ENCODE peak calls at places on chromosomes 7 and 10, in ten cellular contexts. V is K562, R is body of pancreas, E is IMR-90, S is breast epithelium, N is uterus, C is prostate gland, X is Peyer's patch, L is esophagus muscularis mucosa, Q is A549. U is an unnamed sample.

GRCh38 chr7:77697535-77697831 is 1.2 kb downstream of the RSBN1L start:
- DNase-seq in V (no peak), R (no peak), E (no peak), S (no peak), N (no peak), C (no peak), X (peak; percentile 75), L (no peak), Q (no peak), U (peak; percentile 47)

GRCh38 chr7:30594540-30595460 is at the start of gene GARS1:
- DNase-seq in V (peak; percentile 77), R (peak; percentile 89), E (peak; percentile 92), S (peak; percentile 80), N (peak; percentile 84), C (peak; percentile 83), X (peak; percentile 95), L (peak; percentile 97), Q (peak; percentile 75), U (peak; percentile 76)

GRCh38 chr7:14995774-14996173 is 93.2 kb upstream of the DGKB start:
- DNase-seq in V (no peak), R (no peak), E (no peak), S (no peak), N (no peak), C (no peak), X (no peak), L (no peak), Q (no peak), U (no peak)

GRCh38 chr7:95608344-95609173 is 12.2 kb upstream of the PDK4 start:
- DNase-seq in V (peak; percentile 15), R (peak; percentile 93), E (peak; percentile 93), S (peak; percentile 93), N (peak; percentile 97), C (peak; percentile 75), X (peak; percentile 97), L (peak; percentile 98), Q (peak; percentile 61), U (peak; percentile 96)

GRCh38 chr10:117804470-117805011 is 242.2 kb downstream of the RAB11FIP2 start:
- DNase-seq in V (no peak), R (no peak), E (no peak), S (no peak), N (no peak), C (peak; percentile 12), X (peak; percentile 85), L (no peak), Q (no peak), U (no peak)

GRCh38 chr7:151423226-151423625 is 13.4 kb upstream of the WDR86 start:
- DNase-seq in V (no peak), R (no peak), E (no peak), S (no peak), N (no peak), C (no peak), X (no peak), L (no peak), Q (no peak), U (no peak)

GRCh38 chr7:103439661-103440060 is 6.3 kb downstream of the SLC26A5 start:
- DNase-seq in V (no peak), R (no peak), E (no peak), S (no peak), N (no peak), C (no peak), X (no peak), L (no peak), Q (no peak), U (no peak)

GRCh38 chr7:2384354-2385243 is 18.8 kb upstream of the CHST12 start:
- DNase-seq in V (no peak), R (no peak), E (no peak), S (no peak), N (no peak), C (no peak), X (no peak), L (no peak), Q (no peak), U (no peak)

GRCh38 chr10:618229-618989 is 71.1 kb downstream of the DIP2C start:
- DNase-seq in V (no peak), R (no peak), E (no peak), S (no peak), N (no peak), C (no peak), X (no peak), L (no peak), Q (no peak), U (peak; percentile 86)

GRCh38 chr7:33076737-33077136 is 14.2 kb upstream of the NT5C3A start:
- DNase-seq in V (no peak), R (no peak), E (no peak), S (no peak), N (no peak), C (no peak), X (no peak), L (no peak), Q (no peak), U (no peak)

GRCh38 chr7:137363683-137364082 is 20.1 kb upstream of the PTN start:
- DNase-seq in V (no peak), R (no peak), E (no peak), S (no peak), N (no peak), C (no peak), X (no peak), L (no peak), Q (no peak), U (no peak)
- TF ChIP-seq POLR2A in V (no peak), R (no peak), E (no peak), S (no peak), N (no peak), C (no peak), X (no peak), L (no peak), Q (no peak), U (no peak)

GRCh38 chr7:99312316-99313203 is 13.1 kb upstream of the ARPC1A start:
- DNase-seq in V (peak; percentile 81), R (peak; percentile 80), E (peak; percentile 52), S (peak; percentile 52), N (peak; percentile 50), C (peak; percentile 66), X (peak; percentile 92), L (peak; percentile 94), Q (peak; percentile 75), U (no peak)
- H3K27ac ChIP-seq in V (no peak overlapping the region), R (no peak overlapping the region), E (no peak overlapping the region), S (no peak overlapping the region), N (no peak overlapping the region), C (no peak overlapping the region), X (no peak overlapping the region), L (no peak overlapping the region), Q (peak overlapping the region; percentile 32), U (no peak overlapping the region)

GRCh38 chr10:69800665-69801064 is 1.0 kb upstream of the COL13A1 start:
- DNase-seq in V (no peak), R (no peak), E (no peak), S (no peak), N (no peak), C (no peak), X (no peak), L (no peak), Q (no peak), U (no peak)

GRCh38 chr10:69801094-69801433 is 642 bp upstream of the COL13A1 start:
- DNase-seq in V (peak; percentile 70), R (peak; percentile 54), E (peak; percentile 55), S (peak; percentile 26), N (no peak), C (no peak), X (peak; percentile 62), L (no peak), Q (peak; percentile 88), U (peak; percentile 62)

GRCh38 chr10:69800109-69800508 is 1.6 kb upstream of the COL13A1 start:
- DNase-seq in V (peak; percentile 69), R (peak; percentile 37), E (peak; percentile 75), S (no peak), N (no peak), C (peak; percentile 28), X (peak; percentile 55), L (no peak), Q (peak; percentile 72), U (no peak)

GRCh38 chr10:69795242-69795934 is 6.3 kb upstream of the COL13A1 start:
- DNase-seq in V (peak; percentile 31), R (no peak), E (no peak), S (no peak), N (no peak), C (no peak), X (no peak), L (no peak), Q (no peak), U (no peak)

GRCh38 chr10:69797959-69798358 is 3.7 kb upstream of the COL13A1 start:
- DNase-seq in V (no peak), R (no peak), E (no peak), S (no peak), N (no peak), C (no peak), X (no peak), L (no peak), Q (no peak), U (no peak)
- H3K4me3 ChIP-seq in V (no peak overlapping the region), R (no peak overlapping the region), E (no peak overlapping the region), S (no peak overlapping the region), N (no peak overlapping the region), C (no peak overlapping the region), X (no peak overlapping the region), L (no peak overlapping the region), Q (no peak overlapping the region), U (no peak overlapping the region)

GRCh38 chr10:43407576-43408330 is 1.2 kb downstream of the HNRNPF start:
- DNase-seq in V (peak; percentile 70), R (peak; percentile 90), E (peak; percentile 89), S (peak; percentile 93), N (peak; percentile 94), C (peak; percentile 95), X (peak; percentile 98), L (peak; percentile 97), Q (peak; percentile 78), U (peak; percentile 90)
- TF ChIP-seq POLR2A in V (peak; percentile 99), R (peak; percentile 82), E (peak; percentile 94), S (peak; percentile 62), N (peak; percentile 55), C (peak; percentile 72), X (peak; percentile 85), L (peak; percentile 71), Q (peak; percentile 70), U (peak; percentile 82)

GRCh38 chr10:48518926-48519730 is 85.7 kb downstream of the ARHGAP22 start:
- DNase-seq in V (no peak), R (no peak), E (no peak), S (no peak), N (no peak), C (no peak), X (peak; percentile 17), L (no peak), Q (no peak), U (no peak)
- H3K27ac ChIP-seq in V (no peak overlapping the region), R (no peak overlapping the region), E (no peak overlapping the region), S (no peak overlapping the region), N (no peak overlapping the region), C (no peak overlapping the region), X (no peak overlapping the region), L (no peak overlapping the region), Q (no peak overlapping the region), U (no peak overlapping the region)

DNA sequence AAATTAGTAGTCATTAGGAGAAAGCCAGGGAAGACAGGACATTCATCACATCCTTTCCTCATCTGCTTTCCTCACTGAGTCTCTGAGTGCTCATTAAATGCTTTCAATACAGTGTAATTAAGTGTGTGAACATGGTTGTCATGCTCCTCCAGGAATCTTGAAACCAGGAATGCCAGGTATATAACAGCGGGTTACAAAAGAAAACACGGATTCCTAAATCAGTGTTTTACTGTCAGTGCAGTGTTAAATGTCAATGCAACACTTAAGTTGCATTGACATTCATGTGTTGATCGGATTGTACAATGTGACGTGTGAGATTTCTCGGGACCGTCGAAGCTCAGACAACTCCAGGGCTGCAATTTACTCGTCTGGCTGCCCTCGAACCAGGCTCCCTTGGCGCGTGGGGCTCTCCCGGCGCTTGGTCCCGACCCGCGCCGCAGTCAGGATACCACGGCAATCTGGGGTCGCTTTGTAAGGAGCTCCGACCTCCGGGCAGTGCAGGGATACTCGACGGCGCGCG is 455 bp upstream of the SPAG6 start:
- DNase-seq in V (no peak), R (no peak), E (no peak), S (no peak), N (no peak), C (no peak), X (no peak), L (no peak), Q (no peak), U (no peak)
- H3K4me3 ChIP-seq in V (no peak overlapping the region), R (no peak overlapping the region), E (no peak overlapping the region), S (no peak overlapping the region), N (no peak overlapping the region), C (peak overlapping the region; percentile 31), X (peak overlapping the region; percentile 37), L (peak overlapping the region; percentile 30), Q (no peak overlapping the region), U (no peak overlapping the region)

U was measured in gastrocnemius medialis.